ENCODE peak calls at places on chromosomes 7 and 10, in nine cellular contexts. C is Peyer's patch, A is GM23248, S is body of pancreas, K is adrenal gland, B is OCI-LY7, E is substantia nigra, T is brain microvascular endothelial cell, R is pancreas. G is an unnamed sample.

GRCh38 chr10:69335063-69335587 is 56.8 kb downstream of the HK1 start:
- DNase-seq in C (peak), A (no peak), S (no peak), K (peak), B (no peak), E (peak), T (no peak), R (no peak), G (no peak)

GRCh38 chr7:75690121-75690523 is 48.6 kb downstream of the HIP1 start:
- DNase-seq in C (no peak), A (no peak), S (no peak), K (no peak), B (peak), E (no peak), T (no peak), R (no peak), G (no peak)

GRCh38 chr10:89355373-89355772 is 22.5 kb upstream of the IFIT1B start:
- DNase-seq in C (no peak), A (peak), S (no peak), K (no peak), B (no peak), E (no peak), T (no peak), R (no peak), G (no peak)

GRCh38 chr10:100446130-100446761 is 16.6 kb upstream of the WNT8B start:
- DNase-seq in C (no peak), A (no peak), S (no peak), K (no peak), B (no peak), E (no peak), T (no peak), R (no peak), G (no peak)

GRCh38 chr10:11397980-11398580 is 213.4 kb downstream of the USP6NL start:
- DNase-seq in C (peak), A (peak), S (no peak), K (no peak), B (no peak), E (peak), T (no peak), R (no peak), G (no peak)

GRCh38 chr10:85921789-85922188 is 444.8 kb downstream of the GRID1 start:
- DNase-seq in C (no peak), A (no peak), S (no peak), K (no peak), B (no peak), E (no peak), T (no peak), R (no peak), G (no peak)

GRCh38 chr10:122333037-122333436 is 41.5 kb upstream of the PLEKHA1 start:
- DNase-seq in C (no peak), A (peak), S (no peak), K (no peak), B (no peak), E (no peak), T (no peak), R (no peak), G (no peak)

GRCh38 chr10:3776796-3777571 is 8.0 kb downstream of the KLF6 start:
- DNase-seq in C (peak), A (peak), S (peak), K (no peak), B (no peak), E (no peak), T (peak), R (peak), G (no peak)

GRCh38 chr10:24383681-24384106 is 174.8 kb downstream of the KIAA1217 start:
- DNase-seq in C (peak), A (peak), S (peak), K (peak), B (no peak), E (peak), T (peak), R (peak), G (peak)

GRCh38 chr7:50207251-50207564 is 97.3 kb upstream of the IKZF1 start:
- DNase-seq in C (no peak), A (no peak), S (no peak), K (no peak), B (no peak), E (no peak), T (no peak), R (no peak), G (no peak)

GRCh38 chr7:50206521-50207250 is 97.8 kb upstream of the IKZF1 start:
- DNase-seq in C (peak), A (peak), S (no peak), K (no peak), B (no peak), E (no peak), T (no peak), R (no peak), G (no peak)

GRCh38 chr7:50203521-50203920 is 101.0 kb upstream of the IKZF1 start:
- DNase-seq in C (no peak), A (no peak), S (no peak), K (no peak), B (no peak), E (no peak), T (no peak), R (no peak), G (no peak)

GRCh38 chr7:50204576-50204975 is 99.9 kb upstream of the IKZF1 start:
- DNase-seq in C (no peak), A (no peak), S (no peak), K (no peak), B (peak), E (no peak), T (no peak), R (no peak), G (no peak)

DNA sequence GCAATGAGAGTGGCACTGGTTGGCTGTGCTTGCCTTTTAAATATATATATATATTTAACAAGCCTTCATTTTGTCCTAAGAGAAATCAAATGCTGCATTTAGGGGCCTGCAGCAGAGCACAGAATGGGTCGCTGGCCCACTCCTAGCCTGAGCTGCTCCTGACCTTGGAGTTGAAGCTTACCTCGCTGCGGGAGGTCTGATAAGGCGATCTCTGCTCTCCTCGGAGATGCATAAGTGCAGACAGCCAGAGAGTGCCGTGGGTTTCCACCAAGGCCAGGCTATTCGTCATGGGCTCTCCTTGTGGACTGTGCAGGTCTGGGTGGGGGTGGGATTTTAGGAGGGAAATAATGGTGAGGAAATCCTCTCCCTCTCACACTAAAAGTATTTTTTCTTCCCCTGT is 99.5 kb upstream of the IKZF1 start:
- DNase-seq in C (no peak), A (no peak), S (no peak), K (no peak), B (no peak), E (no peak), T (no peak), R (no peak), G (no peak)
- H3K27ac ChIP-seq in C (no peak), A (no peak), S (no peak), K (no peak), B (peak), E (no peak), T (no peak), R (no peak), G (no peak)

DNA sequence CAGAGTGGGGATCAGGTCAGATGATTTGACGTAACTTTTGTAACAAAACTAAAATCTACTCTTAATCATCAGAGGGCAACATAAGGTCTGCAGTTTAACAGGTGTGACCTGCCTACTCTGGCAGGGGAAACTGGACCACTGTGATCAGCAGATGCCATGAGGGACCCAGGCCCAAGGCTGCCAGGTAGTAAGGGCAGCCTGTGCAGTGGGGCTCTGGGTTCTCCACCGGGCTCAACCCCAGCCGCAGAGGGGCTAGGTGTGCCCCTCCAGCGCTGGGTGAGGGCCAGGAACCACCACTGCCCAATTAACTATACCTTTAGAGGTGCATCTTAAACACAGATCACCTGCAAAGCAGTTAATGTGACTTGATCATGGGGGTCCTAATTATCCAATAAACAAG is 17.6 kb downstream of the AKR1B1 start:
- DNase-seq in C (no peak), A (no peak), S (no peak), K (no peak), B (no peak), E (no peak), T (no peak), R (no peak), G (no peak)
- H3K27ac ChIP-seq in C (no peak), A (no peak), S (no peak), K (peak), B (no peak), E (no peak), T (no peak), R (no peak), G (no peak)

DNA sequence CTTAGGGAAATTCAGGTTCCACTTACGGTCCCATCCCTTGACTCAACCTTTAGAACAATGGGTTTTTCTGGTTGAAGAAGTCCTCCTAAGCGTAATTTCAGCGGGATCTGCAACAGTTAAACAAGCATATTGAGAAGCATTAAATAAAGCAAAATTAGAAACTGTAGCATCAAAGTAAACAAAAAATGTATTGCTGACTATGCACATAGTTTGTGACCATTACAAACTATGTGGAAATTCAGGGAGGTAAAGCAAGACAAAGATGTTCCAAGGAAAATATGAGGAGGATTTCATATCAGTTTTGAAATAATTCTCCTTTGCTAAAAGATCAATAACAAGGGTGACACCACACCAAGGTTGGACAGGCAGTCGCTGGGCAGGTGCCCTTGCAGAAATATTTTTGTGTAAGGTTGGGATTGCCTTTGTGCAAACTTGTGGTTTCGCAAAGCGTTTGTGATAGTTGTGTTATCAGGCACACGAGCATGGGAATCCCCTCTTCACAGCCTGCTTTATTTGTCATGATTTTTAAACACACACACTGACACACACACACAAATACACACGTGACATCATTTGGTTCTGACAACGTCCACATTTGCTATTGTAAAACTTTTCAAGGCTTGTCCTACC is 5.4 kb upstream of the CYP3A5 start:
- DNase-seq in C (no peak), A (no peak), S (no peak), K (no peak), B (no peak), E (no peak), T (no peak), R (no peak), G (no peak)
- H3K27ac ChIP-seq in C (no peak), A (no peak), S (no peak), K (no peak), B (no peak), E (no peak), T (no peak), R (no peak), G (no peak)

GRCh38 chr7:54637712-54638396 is 95.7 kb downstream of the VSTM2A start:
- DNase-seq in C (no peak), A (no peak), S (no peak), K (no peak), B (no peak), E (no peak), T (no peak), R (no peak), G (no peak)
- H3K27ac ChIP-seq in C (no peak), A (no peak), S (no peak), K (no peak), B (no peak), E (no peak), T (no peak), R (no peak), G (peak)

DNA sequence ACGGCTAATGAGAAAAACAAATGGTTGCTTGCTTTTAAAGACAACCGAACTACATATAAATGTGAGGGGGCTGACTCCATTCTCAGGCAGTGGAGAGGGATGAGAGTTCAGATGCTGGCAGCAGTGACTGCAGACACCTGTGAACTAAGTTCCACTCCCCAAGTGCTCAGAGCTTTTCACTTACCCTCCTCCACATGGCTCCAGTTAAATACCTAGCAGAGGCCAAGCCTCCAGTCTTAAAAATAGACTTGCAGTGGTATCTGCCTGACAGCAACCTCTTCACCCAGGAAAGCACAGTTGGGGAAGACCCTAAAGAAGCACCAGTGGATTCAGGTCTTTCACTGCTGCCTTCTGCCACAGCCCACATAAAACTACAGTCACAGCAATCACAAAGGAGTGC is 3.1 kb upstream of the ABLIM1 start:
- DNase-seq in C (no peak), A (no peak), S (no peak), K (no peak), B (no peak), E (no peak), T (no peak), R (no peak), G (no peak)
- H3K27ac ChIP-seq in C (no peak), A (no peak), S (no peak), K (no peak), B (no peak), E (no peak), T (no peak), R (no peak), G (no peak)

DNA sequence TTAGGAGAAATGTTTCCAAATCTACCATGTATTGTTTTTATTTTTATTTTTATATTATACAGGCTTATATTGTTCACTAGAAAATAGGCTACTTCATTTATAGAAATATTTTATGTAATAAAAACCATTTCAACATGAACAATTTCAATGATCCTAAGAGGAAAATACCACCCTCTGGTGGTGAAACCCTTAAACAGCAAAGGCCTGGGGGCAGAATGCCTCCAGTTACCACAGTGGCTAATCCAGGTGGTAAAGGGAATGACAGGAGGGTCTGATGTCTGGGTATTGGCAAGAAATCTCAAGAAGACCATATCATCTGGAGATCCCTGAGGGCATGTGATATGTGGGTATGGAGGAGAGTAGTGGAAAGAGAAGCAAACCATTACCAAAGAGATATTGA is 19.3 kb downstream of the MACC1 start:
- DNase-seq in C (no peak), A (no peak), S (no peak), K (no peak), B (no peak), E (no peak), T (no peak), R (no peak), G (no peak)
- H3K27ac ChIP-seq in C (no peak), A (no peak), S (no peak), K (no peak), B (no peak), E (no peak), T (no peak), R (no peak), G (no peak)

GRCh38 chr10:15116225-15116624 is 19.1 kb downstream of the RPP38 start:
- DNase-seq in C (no peak), A (no peak), S (no peak), K (no peak), B (no peak), E (no peak), T (no peak), R (no peak), G (no peak)

GRCh38 chr10:15122477-15123030 is 25.4 kb downstream of the RPP38 start:
- DNase-seq in C (no peak), A (no peak), S (no peak), K (no peak), B (no peak), E (no peak), T (no peak), R (no peak), G (no peak)

GRCh38 chr10:15120523-15120922 is 23.4 kb downstream of the RPP38 start:
- DNase-seq in C (no peak), A (peak), S (no peak), K (no peak), B (no peak), E (no peak), T (peak), R (no peak), G (no peak)

GRCh38 chr10:15121707-15122106 is 24.6 kb downstream of the RPP38 start:
- DNase-seq in C (no peak), A (no peak), S (no peak), K (no peak), B (no peak), E (no peak), T (no peak), R (no peak), G (no peak)

GRCh38 chr10:15118615-15119014 is 21.5 kb downstream of the RPP38 start:
- DNase-seq in C (no peak), A (no peak), S (no peak), K (no peak), B (no peak), E (no peak), T (no peak), R (no peak), G (no peak)
- H3K27ac ChIP-seq in C (no peak), A (no peak), S (no peak), K (no peak), B (no peak), E (no peak), T (no peak), R (no peak), G (no peak)

GRCh38 chr7:71348751-71349415 is 216.9 kb downstream of the GALNT17 start:
- DNase-seq in C (no peak), A (no peak), S (peak), K (no peak), B (no peak), E (no peak), T (no peak), R (peak), G (no peak)
- H3K27ac ChIP-seq in C (no peak), A (no peak), S (peak), K (no peak), B (no peak), E (no peak), T (no peak), R (peak), G (no peak)

DNA sequence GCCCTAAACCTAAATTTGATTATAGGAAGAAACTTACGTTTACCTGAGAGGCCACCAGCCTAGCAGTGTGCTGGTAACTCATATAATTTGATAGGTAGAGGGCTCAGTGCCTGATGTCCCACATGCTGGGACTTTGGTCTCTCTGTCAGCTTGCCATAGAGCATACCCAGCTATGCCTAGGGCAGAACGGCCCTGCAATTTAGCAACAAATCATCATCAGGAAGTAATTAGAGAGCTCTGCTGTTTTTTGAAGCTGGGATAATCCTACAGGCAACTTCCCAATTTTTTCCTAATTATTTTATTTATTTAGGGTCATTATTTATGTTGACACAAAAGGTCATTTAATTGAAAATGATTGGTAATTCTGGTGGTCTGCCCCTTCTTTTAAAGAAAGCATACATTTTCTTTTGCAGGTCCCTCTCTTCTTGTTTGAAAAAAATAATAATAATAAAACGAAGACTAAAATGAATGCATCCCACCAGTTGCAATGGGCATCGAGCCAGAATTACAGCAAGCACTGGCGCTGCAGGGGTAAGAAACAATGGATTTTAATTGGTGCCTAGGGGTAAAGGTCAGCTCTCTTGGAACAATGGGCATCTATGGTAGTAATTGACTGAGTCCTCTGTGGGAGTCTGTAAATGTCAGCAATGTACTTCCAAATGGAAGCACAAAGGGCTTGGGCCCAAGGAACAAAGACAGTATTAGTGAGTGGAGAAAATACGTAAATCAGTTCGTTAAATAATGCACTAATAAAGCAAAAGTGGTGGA is 348.0 kb downstream of the SORCS1 start:
- DNase-seq in C (no peak), A (no peak), S (no peak), K (no peak), B (no peak), E (no peak), T (no peak), R (no peak), G (no peak)
- H3K27ac ChIP-seq in C (no peak), A (no peak), S (no peak), K (no peak), B (no peak), E (no peak), T (no peak), R (no peak), G (no peak)

G was measured in iPS DF 6.9.